ENCODE peak calls at places on chromosome 4, in four cellular contexts. N, G, M and F are unnamed samples.

GRCh38 chr4:153223935-153224334 is 19.7 kb downstream of the TRIM2 start:
- DNase-seq in N (no peak), M (no peak), G (peak; percentile 40), F (peak; percentile 46)

GRCh38 chr4:67674098-67674497 is 26.9 kb downstream of the UBA6 start:
- DNase-seq in G (peak; percentile 92), M (peak; percentile 3), N (peak; percentile 38), F (no peak)

GRCh38 chr4:54495091-54495490 is 162.7 kb upstream of the KIT start:
- DNase-seq in M (no peak), G (peak; percentile 69), N (peak; percentile 85), F (peak; percentile 16)

GRCh38 chr4:117845270-117845669 is 189.0 kb upstream of the NDST3 start:
- DNase-seq in G (no peak), N (no peak), M (no peak), F (no peak)

GRCh38 chr4:126431049-126431448 is 1116.3 kb downstream of the FAT4 start:
- DNase-seq in G (no peak), N (no peak), M (no peak), F (no peak)

GRCh38 chr4:76589402-76589801 is 154.4 kb downstream of the SHROOM3 start:
- DNase-seq in N (peak; percentile 64), G (peak; percentile 81), M (no peak), F (peak; percentile 57)

GRCh38 chr4:187171731-187172339 is 448.2 kb upstream of the FAT1 start:
- DNase-seq in G (no peak), N (no peak), M (no peak), F (peak; percentile 5)

GRCh38 chr4:113845138-113845537 is 83.6 kb upstream of the CAMK2D start:
- DNase-seq in G (no peak), N (no peak), M (no peak), F (no peak)

GRCh38 chr4:14254252-14254651 is 626.7 kb upstream of the BOD1L1 start:
- DNase-seq in M (no peak), N (peak; percentile 2), G (peak; percentile 53), F (peak; percentile 6)

GRCh38 chr4:23855912-23856605 is 33.8 kb downstream of the PPARGC1A start:
- DNase-seq in G (no peak), M (no peak), N (no peak), F (peak; percentile 68)

GRCh38 chr4:159368320-159368719 is 265.4 kb downstream of the RAPGEF2 start:
- DNase-seq in N (no peak), M (no peak), G (no peak), F (no peak)

GRCh38 chr4:141676087-141676486 is 39.7 kb downstream of the IL15 start:
- DNase-seq in N (no peak), G (no peak), M (no peak), F (no peak)

GRCh38 chr4:38085394-38086150 is 125.4 kb downstream of the PTTG2 start:
- DNase-seq in N (no peak), G (no peak), M (no peak), F (no peak)

GRCh38 chr4:158161561-158162354 is 11.1 kb downstream of the GASK1B start:
- DNase-seq in N (peak; percentile 78), G (peak; percentile 52), M (no peak), F (peak; percentile 79)

GRCh38 chr4:121358473-121358872 is 22.3 kb downstream of the QRFPR start:
- DNase-seq in N (no peak), G (no peak), M (no peak), F (peak; percentile 23)

GRCh38 chr4:156948133-156948532 is 23.5 kb downstream of the PDGFC start:
- DNase-seq in N (no peak), M (no peak), G (no peak), F (no peak)

GRCh38 chr4:133594246-133595207 is 445.4 kb downstream of the PCDH10 start:
- DNase-seq in N (no peak), M (no peak), G (peak; percentile 65), F (peak; percentile 27)

GRCh38 chr4:133592591-133592990 is 443.5 kb downstream of the PCDH10 start:
- DNase-seq in G (peak; percentile 32), M (no peak), N (no peak), F (no peak)

GRCh38 chr4:133588306-133588705 is 439.2 kb downstream of the PCDH10 start:
- DNase-seq in N (no peak), G (no peak), M (no peak), F (no peak)

GRCh38 chr4:133593764-133594163 is 444.7 kb downstream of the PCDH10 start:
- DNase-seq in G (peak; percentile 51), N (no peak), M (no peak), F (no peak)

GRCh38 chr4:133592106-133592505 is 443.0 kb downstream of the PCDH10 start:
- DNase-seq in G (peak; percentile 29), N (no peak), M (no peak), F (no peak)
- H3K4ac ChIP-seq in G (no peak overlapping the region), N (no peak overlapping the region), M (no peak overlapping the region), F (no peak overlapping the region)

DNA sequence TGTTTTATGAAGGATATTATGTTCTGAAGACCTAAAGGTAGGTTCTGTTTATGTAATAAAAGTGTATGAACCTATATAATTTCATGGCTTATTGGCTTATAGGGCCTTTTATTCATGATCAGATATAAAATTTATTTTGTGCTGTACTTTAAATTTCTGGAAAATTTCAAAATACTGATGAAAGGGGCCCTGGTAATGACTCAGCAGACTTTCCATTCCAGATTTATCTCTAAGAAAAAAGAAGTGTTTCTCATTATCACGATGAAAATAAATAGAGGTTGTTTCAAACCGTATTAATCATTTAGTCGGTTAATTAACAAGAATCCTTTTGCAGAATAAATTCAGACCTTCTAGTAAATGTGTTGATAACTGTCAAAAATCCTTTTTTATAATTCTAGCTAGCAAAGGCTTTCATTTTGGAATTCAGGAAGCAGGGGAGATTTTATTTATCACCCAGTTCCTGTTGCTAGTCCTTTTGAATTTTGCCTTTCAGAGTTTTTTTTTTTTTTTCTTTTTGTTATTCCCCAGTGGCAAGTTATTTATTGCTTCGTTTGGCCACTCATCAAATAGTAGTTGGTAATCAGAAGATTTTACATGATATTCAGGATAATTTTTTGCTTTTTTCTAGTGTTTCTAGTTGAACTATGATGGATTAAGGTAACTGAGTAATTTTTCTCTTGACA is 5.4 kb upstream of the TAPT1 start:
- DNase-seq in G (no peak), M (no peak), N (no peak), F (no peak)
- H3K4ac ChIP-seq in G (no peak overlapping the region), M (no peak overlapping the region), N (no peak overlapping the region), F (no peak overlapping the region)

GRCh38 chr4:5757954-5758353 is 47.0 kb downstream of the EVC start:
- DNase-seq in M (no peak), G (no peak), N (no peak), F (no peak)

GRCh38 chr4:5757091-5757490 is 46.1 kb downstream of the EVC start:
- DNase-seq in G (no peak), M (no peak), N (no peak), F (no peak)

GRCh38 chr4:5756271-5756670 is 45.3 kb downstream of the EVC start:
- DNase-seq in G (no peak), N (no peak), M (no peak), F (no peak)

GRCh38 chr4:5758741-5759140 is 47.7 kb downstream of the EVC start:
- DNase-seq in M (no peak), G (no peak), N (peak; percentile 76), F (peak; percentile 99)

GRCh38 chr4:5757536-5757935 is 46.5 kb downstream of the EVC start:
- DNase-seq in M (no peak), N (no peak), G (no peak), F (no peak)
- H3K4ac ChIP-seq in M (no peak overlapping the region), N (no peak overlapping the region), G (no peak overlapping the region), F (peak overlapping the region; percentile 89)

DNA sequence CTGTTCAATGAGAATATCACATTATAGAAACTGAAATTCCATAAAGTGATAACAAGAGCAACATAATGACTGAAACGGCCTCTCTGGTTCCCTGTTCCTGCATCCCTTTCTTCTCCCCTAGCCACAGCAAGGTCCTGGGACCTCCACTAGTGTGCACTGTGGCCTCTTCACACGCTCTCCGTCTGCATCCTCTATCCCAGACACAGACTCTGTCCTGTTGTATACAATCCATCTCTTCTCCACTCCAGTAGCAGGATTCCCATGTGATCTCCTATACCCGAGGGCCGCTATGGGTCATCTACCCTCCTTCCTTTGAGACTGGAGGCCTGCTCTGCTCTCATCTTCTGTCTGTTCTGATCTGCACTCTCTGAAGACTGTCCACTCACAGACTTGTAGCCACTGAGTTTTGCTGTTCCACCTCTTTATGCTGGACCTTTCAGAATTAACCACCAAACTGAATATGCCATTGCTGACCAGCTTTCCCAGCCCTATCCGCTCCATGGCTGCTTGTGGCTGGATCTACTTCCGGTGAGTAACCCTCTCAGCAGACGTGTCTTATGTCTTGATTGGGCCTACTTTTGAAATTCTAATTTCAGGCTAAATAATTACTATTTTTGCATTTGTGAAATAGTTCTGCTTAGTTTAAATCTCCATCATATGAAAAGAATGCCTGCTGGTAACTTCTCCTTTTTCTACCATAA is 105.1 kb upstream of the NAP1L5 start:
- DNase-seq in N (no peak), M (no peak), G (no peak), F (peak; percentile 34)
- H3K4ac ChIP-seq in N (no peak overlapping the region), M (no peak overlapping the region), G (no peak overlapping the region), F (peak overlapping the region; percentile 54)

GRCh38 chr4:2426069-2426397 is 7.3 kb downstream of the CFAP99 start:
- DNase-seq in N (no peak), M (no peak), G (no peak), F (no peak)
- H3K4ac ChIP-seq in N (no peak overlapping the region), M (no peak overlapping the region), G (no peak overlapping the region), F (no peak overlapping the region)

DNA sequence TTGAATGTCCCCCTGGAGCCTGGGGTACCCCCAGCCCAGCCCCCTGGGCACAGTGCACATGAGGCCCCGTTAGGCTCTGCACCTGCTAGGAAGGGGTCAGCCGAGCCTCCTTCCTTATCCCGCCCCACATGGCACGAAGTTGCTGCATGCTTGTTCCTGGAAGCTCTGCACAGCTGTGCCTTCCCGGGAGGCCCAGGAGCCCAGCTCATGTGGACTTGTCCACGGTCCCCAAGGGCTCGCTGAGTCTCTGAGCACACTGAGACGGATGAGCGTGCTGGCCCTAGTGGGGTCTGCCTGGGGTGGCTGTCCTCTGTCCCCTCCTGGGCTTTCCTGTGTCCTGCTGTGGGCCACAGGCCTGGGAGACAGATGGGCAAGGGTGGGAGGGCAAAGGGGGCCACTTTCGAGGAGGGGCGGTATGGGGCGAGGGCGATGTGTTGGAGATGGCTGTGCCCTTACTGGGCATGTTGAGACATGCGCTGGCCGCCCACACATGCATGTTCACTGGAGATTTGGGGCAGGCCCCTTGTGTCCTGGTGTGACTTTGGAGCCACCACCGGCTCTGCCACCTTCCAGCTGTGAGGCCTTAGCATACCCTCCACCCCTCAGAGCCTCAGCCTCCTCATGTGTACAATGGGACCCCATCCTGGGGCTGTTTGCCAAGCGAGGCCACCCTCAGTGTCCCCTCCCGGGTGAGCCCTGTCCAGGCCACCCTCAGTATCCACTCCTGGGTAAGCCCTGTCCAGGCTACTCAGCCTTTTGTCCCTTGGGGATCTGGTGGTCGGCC is 237.6 kb downstream of the AFAP1 start:
- DNase-seq in G (no peak), M (no peak), N (no peak), F (no peak)
- H3K4ac ChIP-seq in G (no peak overlapping the region), M (no peak overlapping the region), N (peak overlapping the region; percentile 4), F (peak overlapping the region; percentile 31)